ENCODE peak calls at places on chromosomes 5 and 9, in six cellular contexts. H is aorta; Z is kidney tubule cell; C is activated CD4-positive, alpha-beta T cell treated with anti-CD3 and anti-CD28 coated beads, Interleukin-2, amount 10 ng/mL, durations not matched to agents 7 days and 5 days; S is G401; X is GM12865. E is an unnamed sample.
A peak's percentile ranks its signal among the peaks of the same experiment; 100 is the strongest.

GRCh38 chr9:16245756-16246440 is 624.6 kb downstream of the BNC2 start:
- DNase-seq in X (no peak), Z (peak; percentile 56), S (no peak), C (no peak), H (no peak), E (no peak)

GRCh38 chr5:79821-80220 is 12.1 kb upstream of the PLEKHG4B start:
- DNase-seq in Z (no peak), H (peak; percentile 45), X (no peak), C (no peak), S (no peak), E (no peak)

GRCh38 chr5:55502759-55503158 is 32.0 kb downstream of the PLPP1 start:
- DNase-seq in X (no peak), S (no peak), H (no peak), Z (no peak), C (no peak), E (no peak)

GRCh38 chr5:109743770-109744212 is 54.1 kb downstream of the MAN2A1 start:
- DNase-seq in C (no peak), X (no peak), Z (peak; percentile 99), H (no peak), S (no peak), E (no peak)

GRCh38 chr5:90326995-90327394 is 82.6 kb downstream of the CETN3 start:
- DNase-seq in S (no peak), Z (no peak), X (no peak), C (no peak), H (no peak), E (no peak)

GRCh38 chr5:18533137-18533536 is 898.9 kb downstream of the TAF11L14 start:
- DNase-seq in Z (no peak), H (no peak), C (no peak), S (no peak), X (no peak), E (no peak)

GRCh38 chr5:144313147-144313726 is 142.6 kb downstream of the KCTD16 start:
- DNase-seq in S (no peak), C (no peak), Z (no peak), X (no peak), H (no peak), E (no peak)

GRCh38 chr9:110153431-110153830 is 54.5 kb downstream of the C9orf152 start:
- DNase-seq in Z (no peak), X (no peak), H (no peak), C (no peak), S (no peak), E (no peak)

E was measured in cerebellar cortex.